ENCODE peak calls at places on chromosome 5, in nine cellular contexts. N, E, Z, K, X, B, D, V and G are unnamed samples.

GRCh38 chr5:133962801-133963476 is 5.5 kb downstream of the C5orf15 start:
- DNase-seq in N (no peak), E (no peak), Z (no peak), K (no peak), X (no peak), B (no peak), D (peak), V (no peak), G (no peak)

GRCh38 chr5:168613396-168613795 is 34.2 kb upstream of the PANK3 start:
- DNase-seq in N (no peak), E (no peak), Z (no peak), K (no peak), X (no peak), B (no peak), D (no peak), V (no peak), G (no peak)

GRCh38 chr5:139445325-139446170 is 6.2 kb upstream of the DNAJC18 start:
- DNase-seq in N (no peak), E (no peak), Z (no peak), K (no peak), X (no peak), B (no peak), D (peak), V (peak), G (no peak)

GRCh38 chr5:134935711-134936602 is 31.0 kb downstream of the PCBD2 start:
- DNase-seq in N (no peak), E (no peak), Z (no peak), K (no peak), X (no peak), B (no peak), D (no peak), V (no peak), G (no peak)

GRCh38 chr5:177545487-177546261 is 8.7 kb downstream of the FAM193B start:
- DNase-seq in N (no peak), E (no peak), Z (no peak), K (no peak), X (peak), B (no peak), D (peak), V (no peak), G (no peak)

GRCh38 chr5:77452351-77452750 is 39.8 kb downstream of the WDR41 start:
- DNase-seq in N (no peak), E (no peak), Z (no peak), K (no peak), X (no peak), B (no peak), D (no peak), V (no peak), G (no peak)

GRCh38 chr5:2696156-2696807 is 55.2 kb downstream of the IRX2 start:
- DNase-seq in N (no peak), E (no peak), Z (no peak), K (no peak), X (no peak), B (no peak), D (no peak), V (no peak), G (no peak)

GRCh38 chr5:40796487-40796889 is 1.7 kb downstream of the PRKAA1 start:
- DNase-seq in N (peak), E (no peak), Z (peak), K (no peak), X (no peak), B (no peak), D (peak), V (no peak), G (no peak)

GRCh38 chr5:77893225-77893860 is 117.2 kb upstream of the TBCA start:
- DNase-seq in N (peak), E (no peak), Z (peak), K (no peak), X (no peak), B (no peak), D (peak), V (no peak), G (no peak)

GRCh38 chr5:125595095-125595494 is 828.1 kb upstream of the GRAMD2B start:
- DNase-seq in N (no peak), E (no peak), Z (no peak), K (no peak), X (peak), B (no peak), D (peak), V (peak), G (no peak)

GRCh38 chr5:126865299-126865698 is 88.4 kb downstream of the LMNB1 start:
- DNase-seq in N (no peak), E (no peak), Z (no peak), K (no peak), X (no peak), B (no peak), D (peak), V (no peak), G (no peak)

GRCh38 chr5:93349613-93350012 is 231.4 kb downstream of the NR2F1-AS1 start:
- DNase-seq in N (peak), E (no peak), Z (no peak), K (no peak), X (no peak), B (no peak), D (peak), V (no peak), G (no peak)

GRCh38 chr5:14821721-14822120 is 49.9 kb downstream of the ANKH start:
- DNase-seq in N (no peak), E (no peak), Z (no peak), K (no peak), X (no peak), B (no peak), D (no peak), V (no peak), G (no peak)

GRCh38 chr5:154092356-154092755 is 53.6 kb downstream of the MFAP3 start:
- DNase-seq in N (peak), E (no peak), Z (peak), K (no peak), X (no peak), B (no peak), D (peak), V (no peak), G (no peak)

GRCh38 chr5:120344181-120344580 is 119.9 kb upstream of the PRR16 start:
- DNase-seq in N (no peak), E (no peak), Z (no peak), K (no peak), X (no peak), B (no peak), D (no peak), V (no peak), G (no peak)

GRCh38 chr5:170522211-170523128 is 18.6 kb downstream of the KCNIP1 start:
- DNase-seq in N (peak), E (no peak), Z (peak), K (no peak), X (no peak), B (no peak), D (peak), V (no peak), G (no peak)

GRCh38 chr5:9564752-9565151 is 18.9 kb upstream of the SEMA5A start:
- DNase-seq in N (no peak), E (no peak), Z (no peak), K (no peak), X (no peak), B (no peak), D (no peak), V (no peak), G (no peak)

GRCh38 chr5:76953551-76954382 is 922 bp downstream of the CRHBP start:
- DNase-seq in N (no peak), E (peak), Z (peak), K (no peak), X (peak), B (no peak), D (peak), V (no peak), G (peak)

GRCh38 chr5:119022017-119022745 is 33.8 kb upstream of the DTWD2 start:
- DNase-seq in N (peak), E (no peak), Z (peak), K (no peak), X (no peak), B (no peak), D (peak), V (no peak), G (no peak)

GRCh38 chr5:176817864-176818377 is 7.6 kb downstream of the UNC5A start:
- DNase-seq in N (no peak), E (peak), Z (peak), K (no peak), X (no peak), B (no peak), D (no peak), V (no peak), G (no peak)

GRCh38 chr5:41181691-41182564 is 31.4 kb downstream of the C6 start:
- DNase-seq in N (no peak), E (no peak), Z (no peak), K (no peak), X (no peak), B (no peak), D (no peak), V (no peak), G (no peak)

GRCh38 chr5:146079695-146080361 is 25.5 kb downstream of the PLAC8L1 start:
- DNase-seq in N (no peak), E (no peak), Z (no peak), K (no peak), X (no peak), B (peak), D (peak), V (no peak), G (no peak)

GRCh38 chr5:174402224-174402812 is 322.1 kb upstream of the MSX2 start:
- DNase-seq in N (no peak), E (no peak), Z (no peak), K (no peak), X (no peak), B (no peak), D (no peak), V (no peak), G (no peak)

GRCh38 chr5:124480022-124480421 is 266.4 kb downstream of the ZNF608 start:
- DNase-seq in N (no peak), E (no peak), Z (no peak), K (no peak), X (no peak), B (no peak), D (no peak), V (no peak), G (no peak)

DNA sequence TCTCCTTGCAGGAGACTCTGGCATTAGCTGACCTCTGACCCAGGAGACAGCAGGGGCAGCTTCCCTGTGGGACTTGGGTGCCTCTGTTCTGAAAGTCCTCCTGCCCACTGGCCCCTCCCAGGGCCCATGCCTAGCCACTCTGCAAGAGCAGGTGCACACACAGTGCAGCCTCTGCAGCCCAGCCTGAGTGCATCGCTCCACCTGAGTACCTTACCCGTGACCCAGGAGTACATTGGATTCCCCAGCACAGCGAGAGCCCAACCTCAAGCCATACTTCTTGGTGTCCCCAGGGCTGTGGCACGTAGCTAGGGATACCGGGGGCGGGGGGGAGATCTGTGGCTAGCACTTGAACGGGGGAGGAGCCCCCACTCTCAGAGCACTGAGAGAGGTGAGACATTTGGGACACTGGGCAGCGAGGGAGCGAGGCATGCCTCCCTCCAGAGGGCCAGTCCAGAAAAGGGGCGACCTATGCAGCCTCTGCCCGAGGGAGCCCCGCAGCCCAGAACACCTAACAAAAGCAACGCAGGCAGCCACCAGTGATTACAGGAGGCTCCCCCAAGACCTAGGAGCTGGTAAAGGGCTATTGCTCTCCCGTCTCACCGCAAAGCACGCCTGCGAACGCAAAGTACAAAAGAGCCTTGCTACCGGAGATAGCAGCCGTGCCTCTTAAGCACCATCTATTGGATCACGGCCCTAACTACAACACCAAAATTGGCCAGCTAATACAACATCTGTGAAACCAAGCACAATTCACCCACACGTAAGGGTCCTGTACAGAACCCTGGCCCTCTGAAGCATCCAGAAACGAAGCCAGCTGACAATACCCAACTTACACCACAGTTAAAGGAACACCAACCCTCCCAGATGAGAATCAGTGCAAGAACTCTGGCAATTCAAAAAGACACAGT is 826 bp upstream of the PRDM9 start:
- DNase-seq in N (no peak), E (peak), Z (peak), K (no peak), X (peak), B (no peak), D (no peak), V (no peak), G (no peak)
- TF ChIP-seq CTCF in N (peak), E (peak), Z (peak), K (no peak), X (no peak), B (no peak), D (no peak), V (no peak), G (no peak)

GRCh38 chr5:140737486-140737885 is 37.2 kb downstream of the ZMAT2 start:
- DNase-seq in N (no peak), E (no peak), Z (no peak), K (no peak), X (no peak), B (no peak), D (no peak), V (no peak), G (no peak)

GRCh38 chr5:140734354-140734753 is 34.1 kb downstream of the ZMAT2 start:
- DNase-seq in N (no peak), E (no peak), Z (peak), K (no peak), X (no peak), B (no peak), D (no peak), V (no peak), G (no peak)
- TF ChIP-seq CTCF in N (peak), E (no peak), Z (peak), K (no peak), X (no peak), B (no peak), D (no peak), V (peak), G (no peak)

DNA sequence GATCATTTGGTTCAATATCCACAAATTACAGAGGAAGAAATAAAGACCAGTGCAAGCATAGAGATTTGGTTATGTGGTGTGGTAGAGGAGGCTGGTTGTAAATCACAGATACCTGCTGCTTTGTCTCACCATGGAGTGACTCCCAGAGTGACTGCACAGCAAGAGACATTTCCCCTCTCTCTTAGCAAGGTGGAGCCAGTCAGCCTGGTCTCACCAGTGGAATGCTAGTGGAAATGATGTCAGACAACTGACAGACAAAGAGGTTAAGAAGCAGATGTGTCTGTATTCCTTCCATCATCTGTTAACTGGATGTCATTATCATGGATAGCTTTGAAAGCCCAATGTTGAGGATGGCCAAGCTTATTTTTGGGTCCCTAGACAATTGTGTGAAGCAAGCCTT is 509.4 kb upstream of the SEMA6A start:
- DNase-seq in N (no peak), E (no peak), Z (no peak), K (no peak), X (peak), B (no peak), D (no peak), V (no peak), G (no peak)
- TF ChIP-seq CTCF in N (no peak), E (no peak), Z (no peak), K (no peak), X (no peak), B (no peak), D (no peak), V (no peak), G (no peak)

GRCh38 chr5:72394688-72395087 is 74.5 kb downstream of the PTCD2 start:
- DNase-seq in N (no peak), E (no peak), Z (peak), K (no peak), X (peak), B (no peak), D (peak), V (no peak), G (no peak)
- TF ChIP-seq CTCF in N (no peak), E (peak), Z (peak), K (no peak), X (no peak), B (peak), D (peak), V (peak), G (no peak)

DNA sequence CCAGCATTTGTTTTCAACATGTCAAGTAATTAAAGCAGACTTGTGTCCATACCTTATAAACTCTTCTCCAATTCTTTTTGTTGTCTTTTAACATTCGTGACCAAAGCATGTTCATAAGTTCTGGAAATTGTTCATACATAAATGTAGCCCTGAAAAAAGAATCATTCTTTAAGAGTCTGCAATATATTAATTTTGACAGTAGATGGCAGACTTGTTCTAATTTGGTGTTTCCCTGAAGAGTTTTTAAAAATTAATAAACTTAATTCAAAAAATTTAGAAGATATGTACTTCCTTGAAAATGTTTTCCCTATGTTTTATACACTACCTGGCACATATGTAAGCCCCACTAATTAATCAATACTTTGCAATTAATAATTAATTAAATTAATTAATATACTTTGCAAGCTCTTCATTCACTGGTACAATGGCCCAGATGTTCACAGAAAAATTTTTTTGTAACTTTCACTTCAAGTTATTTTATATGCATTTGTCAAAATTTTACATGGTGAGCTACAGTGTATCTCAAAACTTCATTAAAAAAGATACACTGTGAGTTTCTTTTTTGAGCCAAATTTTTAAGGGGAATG is 42.2 kb downstream of the CLINT1 start:
- DNase-seq in N (no peak), E (no peak), Z (peak), K (no peak), X (no peak), B (no peak), D (no peak), V (no peak), G (no peak)
- TF ChIP-seq CTCF in N (peak), E (peak), Z (peak), K (peak), X (peak), B (peak), D (no peak), V (peak), G (peak)

GRCh38 chr5:16740046-16740445 is 123.2 kb upstream of the RETREG1 start:
- DNase-seq in N (no peak), E (no peak), Z (no peak), K (no peak), X (no peak), B (no peak), D (no peak), V (no peak), G (no peak)
- TF ChIP-seq CTCF in N (no peak), E (no peak), Z (no peak), K (no peak), X (no peak), B (no peak), D (no peak), V (no peak), G (no peak)

GRCh38 chr5:151130235-151130921 is 27.2 kb downstream of the ANXA6 start:
- DNase-seq in N (no peak), E (no peak), Z (no peak), K (no peak), X (no peak), B (no peak), D (no peak), V (no peak), G (no peak)

GRCh38 chr5:151128817-151129216 is 28.8 kb downstream of the ANXA6 start:
- DNase-seq in N (no peak), E (no peak), Z (no peak), K (no peak), X (no peak), B (no peak), D (no peak), V (no peak), G (no peak)

GRCh38 chr5:151125421-151125820 is 32.2 kb downstream of the ANXA6 start:
- DNase-seq in N (no peak), E (no peak), Z (no peak), K (no peak), X (no peak), B (peak), D (no peak), V (no peak), G (no peak)

GRCh38 chr5:151126199-151126645 is 31.4 kb downstream of the ANXA6 start:
- DNase-seq in N (peak), E (peak), Z (peak), K (peak), X (peak), B (peak), D (peak), V (peak), G (peak)

DNA sequence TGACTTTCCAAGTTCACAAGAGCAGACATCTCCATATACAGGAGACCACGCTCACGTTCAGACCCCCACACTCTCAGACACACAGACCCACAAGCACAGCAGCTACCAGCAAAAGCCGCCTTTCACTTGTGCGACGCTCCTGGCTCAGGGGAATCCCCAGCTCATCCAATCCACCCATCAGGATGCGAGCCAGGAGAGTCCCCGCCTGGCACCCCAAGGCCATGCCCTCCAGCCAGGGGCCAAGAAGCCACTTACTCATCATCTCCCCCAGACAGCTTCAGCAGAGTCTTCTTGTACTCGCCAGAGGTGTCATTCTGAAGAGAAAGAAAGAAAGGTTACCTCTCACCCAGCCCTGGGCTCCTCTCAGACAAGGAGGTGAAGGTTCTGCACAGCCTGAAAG is 29.7 kb downstream of the ANXA6 start:
- DNase-seq in N (no peak), E (no peak), Z (no peak), K (no peak), X (no peak), B (no peak), D (no peak), V (no peak), G (no peak)
- TF ChIP-seq CTCF in N (no peak), E (no peak), Z (no peak), K (no peak), X (no peak), B (no peak), D (no peak), V (no peak), G (no peak)

DNA sequence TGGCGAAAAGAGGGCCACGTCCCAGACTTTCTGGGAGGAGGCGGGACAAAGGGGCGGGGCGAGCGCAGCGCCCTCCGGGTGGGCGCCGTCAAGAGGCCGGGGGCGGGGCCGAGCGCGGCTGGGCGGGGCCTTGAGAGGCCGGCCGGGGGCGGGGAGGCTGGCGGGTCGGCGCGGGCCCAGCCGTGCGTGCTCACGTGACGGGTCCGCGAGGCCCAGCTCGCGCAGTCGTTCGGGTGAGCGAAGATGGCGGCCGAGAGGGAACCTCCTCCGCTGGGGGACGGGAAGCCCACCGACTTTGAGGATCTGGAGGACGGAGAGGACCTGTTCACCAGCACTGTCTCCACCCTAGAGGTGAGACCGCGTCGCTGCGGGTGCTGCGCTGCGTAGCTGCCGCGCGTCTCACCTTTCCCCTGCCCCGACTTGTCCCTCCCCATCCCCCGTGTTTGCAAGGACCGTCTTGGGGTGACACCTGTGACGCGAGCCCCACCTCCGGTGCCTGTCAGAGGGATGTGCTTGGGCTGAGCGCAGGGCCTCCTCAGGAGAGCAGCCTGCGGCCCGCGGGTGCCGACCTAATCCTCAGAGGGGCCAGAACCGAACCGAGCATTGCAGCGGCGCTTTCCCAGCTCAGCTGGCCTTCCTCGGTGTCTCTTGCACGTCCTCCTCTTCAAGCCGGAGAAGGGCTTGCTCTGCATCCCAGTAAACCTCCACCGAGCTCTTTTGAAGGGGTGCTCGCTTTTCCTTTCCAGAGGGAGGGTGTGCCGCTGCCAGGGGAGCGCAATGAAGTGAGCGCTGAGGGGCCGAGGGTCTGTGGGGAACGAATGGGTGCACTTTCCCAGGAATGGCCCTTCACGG is at the start of gene SNX2:
- DNase-seq in N (peak), E (peak), Z (peak), K (peak), X (peak), B (no peak), D (peak), V (peak), G (peak)
- TF ChIP-seq CTCF in N (no peak), E (peak), Z (no peak), K (no peak), X (no peak), B (no peak), D (no peak), V (peak), G (peak)